ENCODE peak calls at places on chromosomes 7 and 10, in seven cellular contexts. L is MM.1S, N is tibial nerve, C is A549, R is upper lobe of right lung, H is HCT116, J is psoas muscle. D is an unnamed sample.

GRCh38 chr7:121166885-121167284 is 161.9 kb upstream of the WNT16 start:
- DNase-seq in N (no peak), L (no peak), C (no peak), J (no peak), H (no peak), R (no peak), D (no peak)

GRCh38 chr7:133275008-133275407 is 22.1 kb downstream of the EXOC4 start:
- DNase-seq in L (no peak), C (peak; percentile 17), J (no peak), N (no peak), R (no peak), H (no peak), D (no peak)

GRCh38 chr7:604884-605531 is 85.4 kb upstream of the PDGFA start:
- DNase-seq in R (peak; percentile 61), C (no peak), H (no peak), L (no peak), N (no peak), J (no peak), D (no peak)

GRCh38 chr10:75951627-75952026 is 520.2 kb downstream of the LRMDA start:
- DNase-seq in H (no peak), L (no peak), C (no peak), N (no peak), J (no peak), R (no peak), D (no peak)

GRCh38 chr7:40884226-40884625 is 749.4 kb downstream of the SUGCT start:
- DNase-seq in J (no peak), C (no peak), N (no peak), R (no peak), L (no peak), H (no peak), D (no peak)

GRCh38 chr7:158847451-158847866 is 8.9 kb upstream of the DYNC2I1 start:
- DNase-seq in J (no peak), C (no peak), N (no peak), R (no peak), H (no peak), L (no peak), D (no peak)

GRCh38 chr10:109588259-109588658 is 335.1 kb downstream of the XPNPEP1 start:
- DNase-seq in H (no peak), R (no peak), J (no peak), C (no peak), L (no peak), N (no peak), D (no peak)

GRCh38 chr10:6100370-6100769 is 11.5 kb downstream of the RBM17 start:
- DNase-seq in N (no peak), R (no peak), H (no peak), J (no peak), L (no peak), C (no peak), D (no peak)

GRCh38 chr7:108007762-108008161 is 4.8 kb upstream of the LAMB1 start:
- DNase-seq in J (no peak), H (no peak), R (no peak), N (no peak), L (no peak), C (no peak), D (no peak)

GRCh38 chr10:69936091-69936490 is 116.6 kb upstream of the MACROH2A2 start:
- DNase-seq in C (peak; percentile 21), J (no peak), H (no peak), R (no peak), N (no peak), L (peak; percentile 35), D (no peak)

GRCh38 chr7:140475747-140476333 is 3.5 kb downstream of the MKRN1 start:
- DNase-seq in C (peak; percentile 52), J (no peak), H (peak; percentile 31), R (no peak), L (peak; percentile 80), N (no peak), D (no peak)

GRCh38 chr7:134632937-134633540 is 13.6 kb upstream of the BPGM start:
- DNase-seq in C (peak; percentile 73), H (peak; percentile 51), R (no peak), N (no peak), J (no peak), L (peak; percentile 31), D (no peak)

GRCh38 chr7:34041716-34042115 is 136.4 kb downstream of the BMPER start:
- DNase-seq in N (no peak), C (no peak), R (no peak), L (no peak), J (no peak), H (no peak), D (no peak)
- H3K27ac ChIP-seq in N (no peak overlapping the region), C (peak overlapping the region; percentile 88), R (no peak overlapping the region), L (no peak overlapping the region), J (no peak overlapping the region), H (no peak overlapping the region), D (no peak overlapping the region)

GRCh38 chr7:112072541-112073245 is 133.5 kb downstream of the DOCK4 start:
- DNase-seq in J (no peak), N (no peak), H (no peak), C (no peak), R (no peak), L (peak; percentile 78), D (no peak)
- H3K4me1 ChIP-seq in J (peaks cover 19% of the 10 kb centered on the region), N (no peaks in the 10 kb centered on the region), H (no peaks in the 10 kb centered on the region), C (peaks cover 62% of the 10 kb centered on the region), R (peaks cover 4% of the 10 kb centered on the region), L (peaks cover 22% of the 10 kb centered on the region), D (no peaks in the 10 kb centered on the region)

DNA sequence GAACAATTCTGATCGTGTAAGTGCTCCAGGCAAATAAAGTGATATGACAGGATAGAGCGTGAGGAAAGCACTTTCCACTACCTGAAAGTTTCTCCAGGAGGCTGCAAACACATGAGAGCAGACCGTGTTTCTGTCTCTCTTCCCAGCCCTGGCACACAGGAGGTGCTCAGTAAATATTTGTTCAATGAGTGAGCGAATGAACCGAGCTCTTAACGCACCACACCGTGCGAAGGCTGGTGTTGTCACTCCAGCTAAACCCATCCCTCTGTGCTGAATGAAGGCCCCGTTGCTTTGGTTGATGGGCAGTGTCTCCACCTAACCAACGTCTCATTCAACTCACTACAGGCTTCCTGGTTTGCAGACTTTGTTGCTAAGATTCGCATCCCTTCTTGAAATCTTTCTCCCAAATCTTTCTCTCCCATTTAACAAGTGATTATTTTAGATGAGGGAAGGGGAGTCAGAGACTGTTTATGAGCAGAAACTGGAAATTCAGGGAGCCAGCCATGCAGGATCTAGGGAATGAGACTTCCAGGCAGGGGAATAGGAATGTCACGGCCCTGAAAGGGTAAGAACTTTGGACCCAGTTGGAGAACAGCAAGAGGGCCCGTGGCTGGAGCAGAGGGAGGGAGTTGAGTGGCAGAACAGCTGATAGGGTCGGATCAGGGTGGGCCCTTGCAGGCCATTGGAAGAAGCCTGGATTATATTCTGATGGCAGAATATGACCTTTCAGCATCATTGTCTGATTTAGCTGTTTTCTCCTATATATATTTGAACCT is 282.6 kb downstream of the CAMK1D start:
- DNase-seq in J (no peak), R (no peak), L (no peak), N (no peak), H (no peak), C (peak; percentile 90), D (no peak)
- TF ChIP-seq CTCF in J (no peak), R (no peak), L (no peak), N (no peak), H (no peak), C (no peak), D (no peak)

GRCh38 chr7:37349979-37350590 is 98.6 kb downstream of the ELMO1 start:
- DNase-seq in H (no peak), J (no peak), N (no peak), R (no peak), L (no peak), C (no peak), D (no peak)
- H3K27ac ChIP-seq in H (no peak overlapping the region), J (no peak overlapping the region), N (peak overlapping the region; percentile 6), R (peak overlapping the region; percentile 19), L (peak overlapping the region; percentile 15), C (no peak overlapping the region), D (peak overlapping the region; percentile 25)

GRCh38 chr7:104444019-104444418 is 115.6 kb downstream of the LHFPL3 start:
- DNase-seq in J (no peak), R (no peak), L (no peak), N (no peak), C (no peak), H (no peak), D (no peak)

GRCh38 chr7:104445393-104445792 is 117.0 kb downstream of the LHFPL3 start:
- DNase-seq in C (no peak), N (no peak), H (no peak), R (no peak), L (no peak), J (no peak), D (no peak)

DNA sequence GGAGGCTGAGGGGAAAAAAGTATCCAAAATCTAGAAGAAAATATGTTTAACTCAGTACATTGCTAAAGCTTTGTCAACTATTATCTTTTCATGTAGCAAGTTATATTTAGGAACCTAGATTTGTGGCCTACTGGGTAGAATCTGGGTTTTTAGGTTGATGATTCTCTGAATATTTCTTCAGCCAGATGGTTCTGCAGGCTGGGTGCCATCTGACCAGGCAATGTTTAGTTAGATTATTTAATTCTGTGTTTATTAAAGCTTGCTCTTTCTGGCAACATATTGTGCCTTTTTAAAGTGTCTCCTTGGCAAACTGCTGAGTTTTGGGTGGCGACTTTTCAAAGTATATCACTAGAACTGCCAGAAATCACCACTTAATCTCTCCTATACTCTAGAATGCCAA is 114.1 kb downstream of the LHFPL3 start:
- DNase-seq in L (no peak), N (no peak), J (no peak), H (no peak), C (no peak), R (no peak), D (no peak)
- H3K4me1 ChIP-seq in L (no peaks in the 10 kb centered on the region), N (no peaks in the 10 kb centered on the region), J (no peaks in the 10 kb centered on the region), H (no peaks in the 10 kb centered on the region), C (no peaks in the 10 kb centered on the region), R (no peaks in the 10 kb centered on the region), D (no peaks in the 10 kb centered on the region)

DNA sequence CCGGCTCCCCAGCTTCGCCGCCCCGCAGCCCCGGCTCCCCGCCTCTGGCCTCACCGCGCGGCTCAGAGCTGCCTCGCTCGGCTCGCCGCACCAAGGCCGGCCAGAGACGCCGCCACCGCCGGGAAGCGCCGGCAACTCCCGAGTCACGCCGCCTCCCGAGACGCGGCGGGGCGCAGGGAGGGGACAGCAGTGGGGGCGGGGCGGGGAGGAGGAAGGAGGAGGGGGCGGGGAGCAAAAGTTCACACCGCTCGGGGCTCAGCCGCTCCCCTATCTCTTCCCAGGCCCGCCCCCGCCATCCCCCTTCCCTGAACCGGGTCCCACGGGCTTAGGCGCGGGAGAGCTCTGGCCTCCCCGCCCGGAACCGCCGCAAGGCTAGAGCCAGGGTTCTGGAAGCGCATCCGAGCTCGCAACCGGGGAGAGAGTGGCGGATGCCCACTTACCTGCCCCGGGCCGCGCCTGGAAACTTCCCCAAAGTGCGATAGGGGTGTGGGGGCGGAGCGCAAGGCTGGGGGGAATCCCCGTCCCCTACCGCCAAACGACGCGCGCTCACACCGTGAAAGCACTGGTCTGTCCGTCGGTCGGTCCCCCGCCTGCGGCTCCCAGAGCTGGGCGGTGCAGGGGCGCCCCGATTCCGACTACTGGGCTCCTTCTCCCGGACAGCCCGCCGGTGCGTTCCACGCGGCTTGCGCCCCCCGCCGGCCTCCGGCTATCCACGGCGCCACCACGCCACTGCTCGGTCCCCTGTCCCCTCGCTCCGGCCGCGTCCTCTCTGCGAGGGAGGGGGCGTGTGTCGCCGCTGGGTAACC is 925 bp downstream of the CHST15 start:
- DNase-seq in C (peak; percentile 39), N (no peak), R (peak; percentile 87), J (peak; percentile 68), H (no peak), L (peak; percentile 93), D (no peak)
- TF ChIP-seq CTCF in C (peak; percentile 26), N (peak; percentile 22), R (peak; percentile 24), J (peak; percentile 19), H (peak; percentile 18), L (peak; percentile 27), D (no peak)

GRCh38 chr7:77687100-77687746 is 9.0 kb upstream of the RSBN1L start:
- DNase-seq in C (no peak), N (no peak), H (no peak), R (no peak), L (no peak), J (no peak), D (no peak)
- H3K27ac ChIP-seq in C (no peak overlapping the region), N (peak overlapping the region; percentile 1), H (no peak overlapping the region), R (peak overlapping the region; percentile 49), L (no peak overlapping the region), J (no peak overlapping the region), D (no peak overlapping the region)

D was measured in thoracic aorta.